ENCODE peak calls at places on chromosomes 3 and 15, in six cellular contexts. One of them, this sample, is unnamed.

GRCh38 chr3:45795882-45796765 is at the start of gene SLC6A20:
- DNase-seq in fibroblast of lung: no peak
- DNase-seq in GM13977: peak; percentile 51
- DNase-seq in endothelial cell: no peak
- DNase-seq in coronary artery: peak; percentile 38
- DNase-seq in BJ: no peak
- DNase-seq in this sample: peak; percentile 70

GRCh38 chr3:66144792-66145733 is 75.7 kb upstream of the SLC25A26 start:
- DNase-seq in fibroblast of lung: peak; percentile 41
- DNase-seq in GM13977: no peak
- DNase-seq in endothelial cell: no peak
- DNase-seq in coronary artery: no peak
- DNase-seq in BJ: no peak
- DNase-seq in this sample: no peak

GRCh38 chr15:65730560-65731172 is 61.4 kb downstream of the DENND4A start:
- DNase-seq in fibroblast of lung: peak; percentile 66
- DNase-seq in GM13977: no peak
- DNase-seq in endothelial cell: no peak
- DNase-seq in coronary artery: no peak
- DNase-seq in BJ: no peak
- DNase-seq in this sample: no peak

GRCh38 chr3:188528390-188528789 is 374.4 kb downstream of the LPP start:
- DNase-seq in fibroblast of lung: peak; percentile 50
- DNase-seq in GM13977: no peak
- DNase-seq in endothelial cell: no peak
- DNase-seq in coronary artery: no peak
- DNase-seq in BJ: no peak
- DNase-seq in this sample: no peak

GRCh38 chr15:23565395-23566069 is at the start of gene MKRN3:
- DNase-seq in fibroblast of lung: peak; percentile 58
- DNase-seq in GM13977: no peak
- DNase-seq in endothelial cell: peak; percentile 15
- DNase-seq in coronary artery: no peak
- DNase-seq in BJ: no peak
- DNase-seq in this sample: no peak

GRCh38 chr3:16723994-16724393 is 118.8 kb upstream of the DAZL start:
- DNase-seq in fibroblast of lung: no peak
- DNase-seq in GM13977: no peak
- DNase-seq in endothelial cell: peak; percentile 4
- DNase-seq in coronary artery: no peak
- DNase-seq in BJ: no peak
- DNase-seq in this sample: no peak

GRCh38 chr15:99439524-99439835 is 126.3 kb upstream of the MEF2A start:
- DNase-seq in fibroblast of lung: no peak
- DNase-seq in GM13977: no peak
- DNase-seq in endothelial cell: no peak
- DNase-seq in coronary artery: peak; percentile 50
- DNase-seq in BJ: no peak
- DNase-seq in this sample: no peak

GRCh38 chr3:107956991-107957467 is 133.8 kb downstream of the CD47 start:
- DNase-seq in fibroblast of lung: peak; percentile 90
- DNase-seq in GM13977: no peak
- DNase-seq in endothelial cell: no peak
- DNase-seq in coronary artery: peak; percentile 91
- DNase-seq in BJ: peak; percentile 71
- DNase-seq in this sample: no peak

GRCh38 chr3:190443257-190443656 is 6.4 kb downstream of the TMEM207 start:
- DNase-seq in fibroblast of lung: peak; percentile 43
- DNase-seq in GM13977: no peak
- DNase-seq in endothelial cell: no peak
- DNase-seq in coronary artery: no peak
- DNase-seq in BJ: no peak
- DNase-seq in this sample: no peak

DNA sequence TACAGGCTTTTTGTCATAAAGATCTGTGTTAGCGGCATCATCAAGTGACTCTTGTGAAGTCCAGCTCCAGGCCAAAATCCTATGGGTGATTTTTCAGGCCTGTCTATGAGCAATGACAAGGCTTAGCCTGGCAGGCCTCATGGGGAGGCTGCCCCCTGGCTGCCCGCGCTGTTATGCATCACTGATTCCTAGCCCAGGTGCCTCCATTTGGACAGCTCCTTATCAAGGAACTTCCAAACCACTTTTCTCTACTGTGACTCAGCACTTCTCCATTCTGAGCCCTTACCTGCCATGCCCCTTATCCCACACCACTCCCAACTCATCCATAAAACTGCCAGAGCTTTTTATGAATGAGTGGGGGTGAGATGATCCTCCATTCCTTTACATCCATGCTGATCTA is 91.5 kb upstream of the C3orf80 start:
- DNase-seq in fibroblast of lung: no peak
- DNase-seq in GM13977: no peak
- DNase-seq in endothelial cell: peak; percentile 9
- DNase-seq in coronary artery: no peak
- DNase-seq in BJ: no peak
- DNase-seq in this sample: no peak
- TF ChIP-seq CTCF in fibroblast of lung: no peak
- TF ChIP-seq CTCF in GM13977: no peak
- TF ChIP-seq CTCF in endothelial cell: no peak
- TF ChIP-seq CTCF in coronary artery: no peak
- TF ChIP-seq CTCF in BJ: peak; percentile 1
- TF ChIP-seq CTCF in this sample: no peak

DNA sequence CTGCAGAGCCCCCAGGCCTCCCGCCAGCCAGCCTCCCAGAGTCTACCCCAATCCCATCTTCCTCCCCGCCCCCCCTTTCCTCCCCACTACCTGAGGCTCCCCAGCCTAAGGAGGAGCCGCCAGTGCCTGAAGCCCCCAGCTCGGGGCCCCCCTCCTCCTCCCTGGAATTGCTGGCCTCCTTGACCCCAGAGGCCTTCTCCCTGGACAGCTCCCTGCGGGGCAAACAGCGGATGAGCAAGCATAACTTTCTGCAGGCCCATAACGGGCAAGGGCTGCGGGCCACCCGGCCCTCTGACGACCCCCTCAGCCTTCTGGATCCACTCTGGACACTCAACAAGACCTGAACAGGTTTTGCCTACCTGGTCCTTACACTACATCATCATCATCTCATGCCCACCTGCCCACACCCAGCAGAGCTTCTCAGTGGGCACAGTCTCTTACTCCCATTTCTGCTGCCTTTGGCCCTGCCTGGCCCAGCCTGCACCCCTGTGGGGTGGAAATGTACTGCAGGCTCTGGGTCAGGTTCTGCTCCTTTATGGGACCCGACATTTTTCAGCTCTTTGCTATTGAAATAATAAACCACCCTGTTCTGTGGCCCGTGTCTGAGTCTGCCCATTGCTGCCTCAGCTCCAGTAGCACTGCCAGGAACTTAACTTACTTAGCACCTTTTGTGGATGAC is 32.2 kb downstream of the PTPN23 start:
- DNase-seq in fibroblast of lung: no peak
- DNase-seq in GM13977: peak; percentile 30
- DNase-seq in endothelial cell: no peak
- DNase-seq in coronary artery: no peak
- DNase-seq in BJ: no peak
- DNase-seq in this sample: no peak
- TF ChIP-seq CTCF in fibroblast of lung: no peak
- TF ChIP-seq CTCF in GM13977: peak; percentile 12
- TF ChIP-seq CTCF in endothelial cell: no peak
- TF ChIP-seq CTCF in coronary artery: no peak
- TF ChIP-seq CTCF in BJ: peak; percentile 16
- TF ChIP-seq CTCF in this sample: no peak

GRCh38 chr3:172276103-172276502 is 172.2 kb downstream of the GHSR start:
- DNase-seq in fibroblast of lung: no peak
- DNase-seq in GM13977: no peak
- DNase-seq in endothelial cell: no peak
- DNase-seq in coronary artery: no peak
- DNase-seq in BJ: no peak
- DNase-seq in this sample: no peak
- TF ChIP-seq CTCF in fibroblast of lung: no peak
- TF ChIP-seq CTCF in GM13977: peak; percentile 35
- TF ChIP-seq CTCF in endothelial cell: no peak
- TF ChIP-seq CTCF in coronary artery: no peak
- TF ChIP-seq CTCF in BJ: no peak
- TF ChIP-seq CTCF in this sample: no peak

DNA sequence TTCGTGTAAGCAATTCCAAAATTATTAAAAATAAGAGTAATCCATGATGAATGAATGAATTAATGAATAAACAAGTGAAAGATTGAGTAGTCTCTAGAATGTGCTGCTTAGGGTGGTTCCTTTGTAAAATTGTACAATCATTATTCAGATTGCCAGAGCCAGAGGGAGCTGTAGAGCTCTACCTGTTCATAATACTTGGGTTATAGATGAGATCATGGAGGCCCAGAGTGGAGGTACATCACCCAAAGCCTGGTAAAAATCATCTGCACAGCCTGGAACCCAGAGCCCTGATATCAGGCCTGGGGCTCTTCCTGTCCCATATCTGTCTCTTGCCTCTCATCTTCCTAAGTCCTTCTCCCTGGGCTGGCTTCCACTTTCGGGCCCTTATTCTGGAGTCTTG is 297.2 kb downstream of the RPLP1 start:
- DNase-seq in fibroblast of lung: peak; percentile 17
- DNase-seq in GM13977: peak; percentile 28
- DNase-seq in endothelial cell: no peak
- DNase-seq in coronary artery: no peak
- DNase-seq in BJ: no peak
- DNase-seq in this sample: no peak
- TF ChIP-seq CTCF in fibroblast of lung: no peak
- TF ChIP-seq CTCF in GM13977: peak; percentile 23
- TF ChIP-seq CTCF in endothelial cell: no peak
- TF ChIP-seq CTCF in coronary artery: no peak
- TF ChIP-seq CTCF in BJ: peak; percentile 31
- TF ChIP-seq CTCF in this sample: peak; percentile 23

GRCh38 chr3:28335246-28335645 is 13.3 kb upstream of the ZCWPW2 start:
- DNase-seq in fibroblast of lung: no peak
- DNase-seq in GM13977: no peak
- DNase-seq in endothelial cell: no peak
- DNase-seq in coronary artery: no peak
- DNase-seq in BJ: no peak
- DNase-seq in this sample: no peak

DNA sequence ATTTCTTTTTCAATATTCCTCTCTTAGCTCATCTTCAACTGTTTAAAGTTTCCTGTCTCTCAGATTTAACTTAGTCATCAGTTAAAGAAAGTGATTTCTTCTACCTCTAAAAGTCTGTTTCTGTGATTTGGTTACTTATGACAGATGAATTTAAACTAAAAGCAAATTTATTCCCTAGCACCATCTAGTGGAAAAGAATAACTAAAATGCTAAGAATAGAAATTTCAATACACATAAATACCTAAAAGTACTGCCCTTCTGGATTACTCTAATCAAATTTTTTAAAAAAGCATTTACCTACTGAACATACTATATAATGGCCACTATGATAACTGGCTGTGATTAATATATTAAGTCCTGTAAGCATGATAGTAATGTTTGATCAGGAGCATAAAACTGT is 14.0 kb upstream of the ZCWPW2 start:
- DNase-seq in fibroblast of lung: peak; percentile 28
- DNase-seq in GM13977: no peak
- DNase-seq in endothelial cell: no peak
- DNase-seq in coronary artery: no peak
- DNase-seq in BJ: no peak
- DNase-seq in this sample: no peak
- TF ChIP-seq CTCF in fibroblast of lung: no peak
- TF ChIP-seq CTCF in GM13977: peak; percentile 25
- TF ChIP-seq CTCF in endothelial cell: no peak
- TF ChIP-seq CTCF in coronary artery: no peak
- TF ChIP-seq CTCF in BJ: peak; percentile 12
- TF ChIP-seq CTCF in this sample: peak; percentile 34

GRCh38 chr3:23756206-23756840 is 49.4 kb upstream of the UBE2E1 start:
- DNase-seq in fibroblast of lung: no peak
- DNase-seq in GM13977: no peak
- DNase-seq in endothelial cell: no peak
- DNase-seq in coronary artery: no peak
- DNase-seq in BJ: no peak
- DNase-seq in this sample: no peak

GRCh38 chr3:23751485-23751811 is 54.3 kb upstream of the UBE2E1 start:
- DNase-seq in fibroblast of lung: no peak
- DNase-seq in GM13977: no peak
- DNase-seq in endothelial cell: peak; percentile 32
- DNase-seq in coronary artery: no peak
- DNase-seq in BJ: no peak
- DNase-seq in this sample: no peak

GRCh38 chr3:23750573-23751484 is 54.9 kb upstream of the UBE2E1 start:
- DNase-seq in fibroblast of lung: no peak
- DNase-seq in GM13977: no peak
- DNase-seq in endothelial cell: no peak
- DNase-seq in coronary artery: no peak
- DNase-seq in BJ: no peak
- DNase-seq in this sample: no peak

GRCh38 chr3:23752126-23752525 is 53.6 kb upstream of the UBE2E1 start:
- DNase-seq in fibroblast of lung: no peak
- DNase-seq in GM13977: no peak
- DNase-seq in endothelial cell: no peak
- DNase-seq in coronary artery: no peak
- DNase-seq in BJ: no peak
- DNase-seq in this sample: no peak

GRCh38 chr3:23754215-23754614 is 51.5 kb upstream of the UBE2E1 start:
- DNase-seq in fibroblast of lung: no peak
- DNase-seq in GM13977: no peak
- DNase-seq in endothelial cell: no peak
- DNase-seq in coronary artery: no peak
- DNase-seq in BJ: no peak
- DNase-seq in this sample: no peak
- TF ChIP-seq CTCF in fibroblast of lung: no peak
- TF ChIP-seq CTCF in GM13977: no peak
- TF ChIP-seq CTCF in endothelial cell: no peak
- TF ChIP-seq CTCF in coronary artery: no peak
- TF ChIP-seq CTCF in BJ: no peak
- TF ChIP-seq CTCF in this sample: no peak